ENCODE peak calls at places on chromosomes 4 and X, in four cellular contexts. One of them, this sample, is unnamed.

GRCh38 chr4:83558693-83559092 is 22.8 kb downstream of the GPAT3 start:
- DNase-seq in A549: no peak
- DNase-seq in uterus: no peak
- DNase-seq in GM12878: no peak
- DNase-seq in this sample: no peak

GRCh38 chr4:88012652-88013051 is 5.2 kb downstream of the PKD2 start:
- DNase-seq in A549: no peak
- DNase-seq in uterus: no peak
- DNase-seq in GM12878: no peak
- DNase-seq in this sample: no peak

GRCh38 chr4:154560824-154561231 is 2.0 kb upstream of the FGB start:
- DNase-seq in GM12878: no peak
- DNase-seq in uterus: no peak
- DNase-seq in A549: no peak
- DNase-seq in this sample: no peak

GRCh38 chr4:38091636-38092035 is 131.4 kb downstream of the PTTG2 start:
- DNase-seq in uterus: no peak
- DNase-seq in GM12878: no peak
- DNase-seq in A549: no peak
- DNase-seq in this sample: peak; percentile 80

GRCh38 chrX:110341189-110342035 is 17.2 kb upstream of the RTL9 start:
- DNase-seq in GM12878: no peak
- DNase-seq in uterus: no peak
- DNase-seq in A549: no peak
- DNase-seq in this sample: no peak

GRCh38 chr4:8655411-8656184 is 63.0 kb downstream of the CPZ start:
- DNase-seq in uterus: no peak
- DNase-seq in A549: no peak
- DNase-seq in GM12878: no peak
- DNase-seq in this sample: no peak

GRCh38 chr4:87529187-87529586 is at the start of gene SPARCL1:
- DNase-seq in A549: no peak
- DNase-seq in GM12878: no peak
- DNase-seq in uterus: peak; percentile 79
- DNase-seq in this sample: peak; percentile 29

GRCh38 chrX:110178179-110178865 is 139.6 kb downstream of the AMMECR1 start:
- DNase-seq in A549: no peak
- DNase-seq in uterus: no peak
- DNase-seq in GM12878: no peak
- DNase-seq in this sample: no peak

GRCh38 chr4:78552398-78553396 is 1.1 kb downstream of the ANXA3 start:
- DNase-seq in A549: peak; percentile 46
- DNase-seq in uterus: no peak
- DNase-seq in GM12878: no peak
- DNase-seq in this sample: peak; percentile 51

GRCh38 chrX:139211568-139212182 is 318.9 kb upstream of the F9 start:
- DNase-seq in uterus: no peak
- DNase-seq in A549: no peak
- DNase-seq in GM12878: no peak
- DNase-seq in this sample: no peak
- TF ChIP-seq POLR2A in uterus: no peak
- TF ChIP-seq POLR2A in A549: no peak
- TF ChIP-seq POLR2A in GM12878: no peak
- TF ChIP-seq POLR2A in this sample: no peak

DNA sequence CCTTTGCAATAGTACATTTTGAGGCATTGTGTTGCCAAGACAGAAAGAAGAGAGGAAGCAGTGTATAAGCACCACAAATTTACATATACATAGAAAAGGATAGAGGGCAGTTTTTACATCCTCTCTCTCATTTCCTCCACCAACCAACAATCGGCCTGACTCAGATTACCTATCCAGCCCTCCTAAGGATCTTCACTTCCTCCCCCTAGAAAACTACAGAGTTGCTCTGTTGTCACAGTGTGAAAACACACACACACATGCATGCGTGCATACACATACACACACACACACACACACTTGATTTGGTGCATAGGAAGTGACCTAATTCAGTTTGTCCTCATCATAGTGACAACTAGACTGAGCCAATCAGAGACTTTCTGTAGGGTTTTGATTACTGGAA is 98.8 kb upstream of the SPRY1 start:
- DNase-seq in GM12878: no peak
- DNase-seq in A549: no peak
- DNase-seq in uterus: no peak
- DNase-seq in this sample: no peak
- TF ChIP-seq POLR2A in GM12878: no peak
- TF ChIP-seq POLR2A in A549: no peak
- TF ChIP-seq POLR2A in uterus: no peak
- TF ChIP-seq POLR2A in this sample: no peak

GRCh38 chr4:170027181-170027829 is 1.1 kb upstream of the MFAP3L start:
- DNase-seq in GM12878: peak; percentile 35
- DNase-seq in uterus: peak; percentile 96
- DNase-seq in A549: peak; percentile 76
- DNase-seq in this sample: peak; percentile 90
- TF ChIP-seq POLR2A in GM12878: no peak
- TF ChIP-seq POLR2A in uterus: peak; percentile 64
- TF ChIP-seq POLR2A in A549: no peak
- TF ChIP-seq POLR2A in this sample: peak; percentile 12

GRCh38 chr4:121071640-121072037 is 696 bp downstream of the NDNF start:
- DNase-seq in GM12878: no peak
- DNase-seq in A549: no peak
- DNase-seq in uterus: no peak
- DNase-seq in this sample: no peak

GRCh38 chr4:121072836-121073362 is 564 bp upstream of the NDNF start:
- DNase-seq in uterus: no peak
- DNase-seq in A549: no peak
- DNase-seq in GM12878: no peak
- DNase-seq in this sample: no peak

GRCh38 chr4:121070696-121071639 is 1.4 kb downstream of the NDNF start:
- DNase-seq in GM12878: no peak
- DNase-seq in uterus: no peak
- DNase-seq in A549: peak; percentile 25
- DNase-seq in this sample: no peak

GRCh38 chr4:121073672-121074386 is 1.5 kb upstream of the NDNF start:
- DNase-seq in GM12878: no peak
- DNase-seq in A549: no peak
- DNase-seq in uterus: no peak
- DNase-seq in this sample: no peak

GRCh38 chr4:121072080-121072835 is at the start of gene NDNF:
- DNase-seq in A549: no peak
- DNase-seq in GM12878: no peak
- DNase-seq in uterus: peak; percentile 15
- DNase-seq in this sample: no peak
- TF ChIP-seq POLR2A in A549: no peak
- TF ChIP-seq POLR2A in GM12878: no peak
- TF ChIP-seq POLR2A in uterus: no peak
- TF ChIP-seq POLR2A in this sample: no peak

DNA sequence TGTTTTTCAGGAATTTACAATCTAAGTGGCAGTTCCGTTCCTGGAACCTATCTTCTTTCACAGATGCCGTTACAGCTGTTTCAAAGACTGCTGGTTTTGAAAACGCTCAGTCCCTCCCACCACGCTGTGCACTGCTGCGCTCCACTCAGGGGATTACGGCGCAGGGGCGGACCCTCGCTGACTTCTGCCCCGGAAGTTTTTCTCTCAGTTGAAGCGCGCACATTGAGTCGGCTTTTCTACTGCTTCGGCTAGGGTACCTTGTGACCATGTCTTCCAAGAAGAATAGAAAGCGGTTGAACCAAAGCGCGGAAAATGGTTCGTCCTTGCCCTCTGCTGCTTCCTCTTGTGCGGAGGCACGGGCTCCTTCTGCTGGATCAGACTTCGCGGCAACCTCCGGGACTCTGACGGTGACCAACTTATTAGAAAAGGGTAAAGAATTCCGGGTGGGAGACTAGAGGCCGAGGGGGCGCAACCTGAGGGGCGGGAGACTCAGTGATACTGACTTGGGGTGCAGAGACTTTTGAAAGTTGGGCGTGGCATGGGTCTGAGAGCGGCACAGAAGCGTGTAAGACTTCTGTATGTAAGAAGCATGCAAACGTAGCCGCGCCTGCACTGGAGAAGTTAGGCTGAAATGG is 597 bp upstream of the NUDT6 start:
- DNase-seq in A549: peak; percentile 72
- DNase-seq in GM12878: peak; percentile 53
- DNase-seq in uterus: peak; percentile 86
- DNase-seq in this sample: peak; percentile 75
- TF ChIP-seq POLR2A in A549: no peak
- TF ChIP-seq POLR2A in GM12878: peak; percentile 41
- TF ChIP-seq POLR2A in uterus: peak; percentile 15
- TF ChIP-seq POLR2A in this sample: no peak